ENCODE peak calls at places on chromosomes 7 and 10, in seven cellular contexts. One of them, this sample, is unnamed.

GRCh38 chr10:69352569-69353264 is 64.0 kb downstream of the TACR2 start:
- DNase-seq in heart left ventricle: peak
- DNase-seq in fibroblast of lung: peak
- DNase-seq in A549: no peak
- DNase-seq in GM23248: peak
- DNase-seq in tibial nerve: no peak
- DNase-seq in CD4-positive, CD25-positive, alpha-beta regulatory T cell: no peak
- DNase-seq in this sample: no peak

GRCh38 chr7:2986561-2986960 is 57.1 kb downstream of the CARD11 start:
- DNase-seq in heart left ventricle: no peak
- DNase-seq in tibial nerve: no peak
- DNase-seq in A549: no peak
- DNase-seq in fibroblast of lung: no peak
- DNase-seq in GM23248: no peak
- DNase-seq in CD4-positive, CD25-positive, alpha-beta regulatory T cell: no peak
- DNase-seq in this sample: no peak

GRCh38 chr10:84329094-84329611 is 764 bp downstream of the CCSER2 start:
- DNase-seq in tibial nerve: no peak
- DNase-seq in fibroblast of lung: peak
- DNase-seq in GM23248: peak
- DNase-seq in A549: peak
- DNase-seq in heart left ventricle: no peak
- DNase-seq in CD4-positive, CD25-positive, alpha-beta regulatory T cell: peak
- DNase-seq in this sample: peak

GRCh38 chr10:102426803-102427287 is 5.5 kb downstream of the CUEDC2 start:
- DNase-seq in GM23248: peak
- DNase-seq in tibial nerve: no peak
- DNase-seq in heart left ventricle: no peak
- DNase-seq in fibroblast of lung: peak
- DNase-seq in A549: no peak
- DNase-seq in CD4-positive, CD25-positive, alpha-beta regulatory T cell: no peak
- DNase-seq in this sample: no peak

GRCh38 chr7:128121731-128122576 is 90.7 kb upstream of the LRRC4 start:
- DNase-seq in CD4-positive, CD25-positive, alpha-beta regulatory T cell: no peak
- DNase-seq in fibroblast of lung: no peak
- DNase-seq in A549: no peak
- DNase-seq in tibial nerve: no peak
- DNase-seq in GM23248: peak
- DNase-seq in heart left ventricle: no peak
- DNase-seq in this sample: peak

GRCh38 chr7:129947701-129948100 is 5.1 kb downstream of the UBE2H start:
- DNase-seq in heart left ventricle: no peak
- DNase-seq in CD4-positive, CD25-positive, alpha-beta regulatory T cell: no peak
- DNase-seq in tibial nerve: no peak
- DNase-seq in A549: no peak
- DNase-seq in GM23248: peak
- DNase-seq in fibroblast of lung: peak
- DNase-seq in this sample: no peak

GRCh38 chr7:47087866-47088265 is 494.0 kb downstream of the TNS3 start:
- DNase-seq in A549: peak
- DNase-seq in heart left ventricle: no peak
- DNase-seq in fibroblast of lung: peak
- DNase-seq in tibial nerve: no peak
- DNase-seq in GM23248: peak
- DNase-seq in CD4-positive, CD25-positive, alpha-beta regulatory T cell: no peak
- DNase-seq in this sample: no peak

GRCh38 chr10:128125416-128125943 is 743 bp downstream of the MKI67 start:
- DNase-seq in GM23248: peak
- DNase-seq in CD4-positive, CD25-positive, alpha-beta regulatory T cell: peak
- DNase-seq in heart left ventricle: no peak
- DNase-seq in fibroblast of lung: peak
- DNase-seq in tibial nerve: no peak
- DNase-seq in A549: peak
- DNase-seq in this sample: no peak

GRCh38 chr10:52877453-52877852 is 104.9 kb upstream of the MBL2 start:
- DNase-seq in fibroblast of lung: peak
- DNase-seq in tibial nerve: no peak
- DNase-seq in CD4-positive, CD25-positive, alpha-beta regulatory T cell: no peak
- DNase-seq in heart left ventricle: no peak
- DNase-seq in A549: no peak
- DNase-seq in GM23248: no peak
- DNase-seq in this sample: no peak

GRCh38 chr10:76572021-76572420 is 1065.6 kb downstream of the KCNMA1 start:
- DNase-seq in fibroblast of lung: peak
- DNase-seq in tibial nerve: no peak
- DNase-seq in CD4-positive, CD25-positive, alpha-beta regulatory T cell: no peak
- DNase-seq in heart left ventricle: no peak
- DNase-seq in A549: no peak
- DNase-seq in GM23248: no peak
- DNase-seq in this sample: no peak

GRCh38 chr7:138834583-138834982 is 36.6 kb upstream of the ATP6V0A4 start:
- DNase-seq in tibial nerve: no peak
- DNase-seq in heart left ventricle: no peak
- DNase-seq in A549: no peak
- DNase-seq in GM23248: no peak
- DNase-seq in fibroblast of lung: no peak
- DNase-seq in CD4-positive, CD25-positive, alpha-beta regulatory T cell: no peak
- DNase-seq in this sample: no peak

GRCh38 chr10:32144817-32145688 is 88.8 kb upstream of the KIF5B start:
- DNase-seq in GM23248: no peak
- DNase-seq in CD4-positive, CD25-positive, alpha-beta regulatory T cell: no peak
- DNase-seq in heart left ventricle: no peak
- DNase-seq in tibial nerve: no peak
- DNase-seq in fibroblast of lung: no peak
- DNase-seq in A549: no peak
- DNase-seq in this sample: no peak

GRCh38 chr7:19939746-19940145 is 166.3 kb upstream of the TMEM196 start:
- DNase-seq in CD4-positive, CD25-positive, alpha-beta regulatory T cell: no peak
- DNase-seq in fibroblast of lung: peak
- DNase-seq in A549: peak
- DNase-seq in heart left ventricle: no peak
- DNase-seq in tibial nerve: no peak
- DNase-seq in GM23248: peak
- DNase-seq in this sample: no peak

GRCh38 chr10:118108194-118109026 is 61.7 kb upstream of the RAB11FIP2 start:
- DNase-seq in tibial nerve: no peak
- DNase-seq in GM23248: peak
- DNase-seq in A549: no peak
- DNase-seq in heart left ventricle: no peak
- DNase-seq in fibroblast of lung: peak
- DNase-seq in CD4-positive, CD25-positive, alpha-beta regulatory T cell: no peak
- DNase-seq in this sample: no peak

GRCh38 chr10:34254596-34254995 is 560.5 kb downstream of the PARD3 start:
- DNase-seq in A549: peak
- DNase-seq in heart left ventricle: no peak
- DNase-seq in fibroblast of lung: peak
- DNase-seq in GM23248: peak
- DNase-seq in tibial nerve: no peak
- DNase-seq in CD4-positive, CD25-positive, alpha-beta regulatory T cell: no peak
- DNase-seq in this sample: no peak

GRCh38 chr7:52283399-52283798 is 752.0 kb upstream of the POM121L12 start:
- DNase-seq in A549: no peak
- DNase-seq in fibroblast of lung: no peak
- DNase-seq in tibial nerve: no peak
- DNase-seq in heart left ventricle: no peak
- DNase-seq in CD4-positive, CD25-positive, alpha-beta regulatory T cell: no peak
- DNase-seq in GM23248: no peak
- DNase-seq in this sample: no peak

GRCh38 chr7:156969972-156970420 is 20.5 kb downstream of the NOM1 start:
- DNase-seq in CD4-positive, CD25-positive, alpha-beta regulatory T cell: peak
- DNase-seq in A549: no peak
- DNase-seq in tibial nerve: no peak
- DNase-seq in GM23248: peak
- DNase-seq in heart left ventricle: no peak
- DNase-seq in fibroblast of lung: no peak
- DNase-seq in this sample: no peak

GRCh38 chr10:28924585-28925153 is 247.3 kb downstream of the BAMBI start:
- DNase-seq in GM23248: no peak
- DNase-seq in A549: no peak
- DNase-seq in tibial nerve: no peak
- DNase-seq in CD4-positive, CD25-positive, alpha-beta regulatory T cell: no peak
- DNase-seq in heart left ventricle: no peak
- DNase-seq in fibroblast of lung: no peak
- DNase-seq in this sample: no peak

GRCh38 chr7:44145419-44145968 is 4.4 kb upstream of the MYL7 start:
- DNase-seq in GM23248: no peak
- DNase-seq in tibial nerve: no peak
- DNase-seq in A549: no peak
- DNase-seq in CD4-positive, CD25-positive, alpha-beta regulatory T cell: peak
- DNase-seq in heart left ventricle: no peak
- DNase-seq in fibroblast of lung: peak
- DNase-seq in this sample: peak

DNA sequence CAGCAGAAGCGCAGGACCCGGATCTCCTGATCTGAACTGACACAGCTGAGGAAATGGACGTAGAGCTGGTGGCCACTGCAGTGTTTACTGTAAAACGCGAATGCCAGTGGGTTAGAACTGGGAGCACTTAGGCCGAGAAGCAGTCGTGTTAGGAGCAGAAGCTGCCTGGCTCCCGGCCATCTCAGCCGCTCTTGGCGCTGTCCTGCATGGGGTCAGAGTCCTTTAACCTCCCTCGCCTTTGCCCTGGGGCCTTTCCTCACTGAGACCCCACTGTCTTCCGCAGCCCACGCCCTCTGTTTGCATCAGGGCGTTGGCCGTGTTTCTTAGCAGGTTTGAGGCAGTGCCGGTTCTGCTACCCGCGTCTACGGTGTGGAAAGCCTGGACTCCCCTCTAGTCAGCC is 24.6 kb downstream of the DYNC2I1 start:
- DNase-seq in GM23248: no peak
- DNase-seq in A549: no peak
- DNase-seq in heart left ventricle: no peak
- DNase-seq in fibroblast of lung: no peak
- DNase-seq in tibial nerve: no peak
- DNase-seq in CD4-positive, CD25-positive, alpha-beta regulatory T cell: no peak
- DNase-seq in this sample: no peak
- H3K27ac ChIP-seq in GM23248: no peak
- H3K27ac ChIP-seq in A549: no peak
- H3K27ac ChIP-seq in heart left ventricle: no peak
- H3K27ac ChIP-seq in fibroblast of lung: no peak
- H3K27ac ChIP-seq in tibial nerve: no peak
- H3K27ac ChIP-seq in CD4-positive, CD25-positive, alpha-beta regulatory T cell: no peak
- H3K27ac ChIP-seq in this sample: no peak

GRCh38 chr7:151254316-151254715 is 5.8 kb upstream of the SMARCD3 start:
- DNase-seq in GM23248: no peak
- DNase-seq in tibial nerve: no peak
- DNase-seq in CD4-positive, CD25-positive, alpha-beta regulatory T cell: no peak
- DNase-seq in A549: no peak
- DNase-seq in heart left ventricle: peak
- DNase-seq in fibroblast of lung: no peak
- DNase-seq in this sample: peak

GRCh38 chr7:151251926-151252835 is 3.7 kb upstream of the SMARCD3 start:
- DNase-seq in A549: peak
- DNase-seq in GM23248: peak
- DNase-seq in heart left ventricle: peak
- DNase-seq in tibial nerve: peak
- DNase-seq in CD4-positive, CD25-positive, alpha-beta regulatory T cell: no peak
- DNase-seq in fibroblast of lung: peak
- DNase-seq in this sample: peak

GRCh38 chr7:151254851-151255250 is 6.4 kb upstream of the SMARCD3 start:
- DNase-seq in A549: no peak
- DNase-seq in fibroblast of lung: no peak
- DNase-seq in heart left ventricle: peak
- DNase-seq in tibial nerve: no peak
- DNase-seq in GM23248: no peak
- DNase-seq in CD4-positive, CD25-positive, alpha-beta regulatory T cell: no peak
- DNase-seq in this sample: peak

GRCh38 chr7:151251328-151251925 is 2.9 kb upstream of the SMARCD3 start:
- DNase-seq in A549: peak
- DNase-seq in fibroblast of lung: peak
- DNase-seq in tibial nerve: no peak
- DNase-seq in heart left ventricle: no peak
- DNase-seq in GM23248: peak
- DNase-seq in CD4-positive, CD25-positive, alpha-beta regulatory T cell: no peak
- DNase-seq in this sample: peak

GRCh38 chr7:151252961-151253691 is 4.6 kb upstream of the SMARCD3 start:
- DNase-seq in fibroblast of lung: no peak
- DNase-seq in CD4-positive, CD25-positive, alpha-beta regulatory T cell: no peak
- DNase-seq in heart left ventricle: peak
- DNase-seq in A549: no peak
- DNase-seq in GM23248: no peak
- DNase-seq in tibial nerve: no peak
- DNase-seq in this sample: no peak
- H3K27ac ChIP-seq in fibroblast of lung: no peak
- H3K27ac ChIP-seq in CD4-positive, CD25-positive, alpha-beta regulatory T cell: no peak
- H3K27ac ChIP-seq in heart left ventricle: peak
- H3K27ac ChIP-seq in A549: no peak
- H3K27ac ChIP-seq in GM23248: no peak
- H3K27ac ChIP-seq in tibial nerve: peak
- H3K27ac ChIP-seq in this sample: no peak

GRCh38 chr7:142805350-142806020 is 34.7 kb downstream of the PRSS2 start:
- DNase-seq in CD4-positive, CD25-positive, alpha-beta regulatory T cell: peak
- DNase-seq in tibial nerve: no peak
- DNase-seq in fibroblast of lung: no peak
- DNase-seq in heart left ventricle: no peak
- DNase-seq in GM23248: no peak
- DNase-seq in A549: no peak
- DNase-seq in this sample: no peak

GRCh38 chr7:142807855-142808460 is 37.2 kb downstream of the PRSS2 start:
- DNase-seq in tibial nerve: no peak
- DNase-seq in heart left ventricle: no peak
- DNase-seq in CD4-positive, CD25-positive, alpha-beta regulatory T cell: peak
- DNase-seq in A549: no peak
- DNase-seq in GM23248: peak
- DNase-seq in fibroblast of lung: peak
- DNase-seq in this sample: no peak

GRCh38 chr7:142808461-142808801 is 37.7 kb downstream of the PRSS2 start:
- DNase-seq in fibroblast of lung: no peak
- DNase-seq in heart left ventricle: no peak
- DNase-seq in CD4-positive, CD25-positive, alpha-beta regulatory T cell: no peak
- DNase-seq in GM23248: no peak
- DNase-seq in tibial nerve: no peak
- DNase-seq in A549: no peak
- DNase-seq in this sample: no peak

GRCh38 chr7:142806021-142806353 is 35.2 kb downstream of the PRSS2 start:
- DNase-seq in CD4-positive, CD25-positive, alpha-beta regulatory T cell: peak
- DNase-seq in GM23248: no peak
- DNase-seq in heart left ventricle: no peak
- DNase-seq in fibroblast of lung: no peak
- DNase-seq in tibial nerve: no peak
- DNase-seq in A549: no peak
- DNase-seq in this sample: no peak

GRCh38 chr7:142806957-142807356 is 36.2 kb downstream of the PRSS2 start:
- DNase-seq in tibial nerve: no peak
- DNase-seq in heart left ventricle: no peak
- DNase-seq in A549: no peak
- DNase-seq in GM23248: no peak
- DNase-seq in CD4-positive, CD25-positive, alpha-beta regulatory T cell: peak
- DNase-seq in fibroblast of lung: no peak
- DNase-seq in this sample: no peak
- H3K27ac ChIP-seq in tibial nerve: no peak
- H3K27ac ChIP-seq in heart left ventricle: no peak
- H3K27ac ChIP-seq in A549: no peak
- H3K27ac ChIP-seq in GM23248: no peak
- H3K27ac ChIP-seq in CD4-positive, CD25-positive, alpha-beta regulatory T cell: peak
- H3K27ac ChIP-seq in fibroblast of lung: no peak
- H3K27ac ChIP-seq in this sample: no peak

DNA sequence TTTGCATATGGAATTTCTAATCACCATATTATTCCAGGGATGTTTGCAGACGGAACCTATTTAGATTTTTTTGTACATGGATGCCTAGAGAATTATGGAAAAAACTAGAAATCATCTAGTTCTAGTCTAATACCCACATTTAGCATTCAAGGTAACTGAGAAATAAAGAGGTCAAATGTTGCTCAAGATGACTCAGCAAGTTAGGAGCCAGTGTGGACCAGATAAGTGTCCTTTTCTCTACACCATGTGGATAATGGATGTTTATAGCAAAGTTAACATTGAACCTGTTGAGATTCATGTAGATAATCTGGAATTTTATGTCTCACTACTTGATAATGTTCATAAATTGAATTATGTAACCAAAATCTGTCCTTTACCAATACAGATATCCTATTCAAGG is 64.6 kb downstream of the LRRTM3 start:
- DNase-seq in A549: no peak
- DNase-seq in fibroblast of lung: no peak
- DNase-seq in GM23248: no peak
- DNase-seq in heart left ventricle: no peak
- DNase-seq in CD4-positive, CD25-positive, alpha-beta regulatory T cell: no peak
- DNase-seq in tibial nerve: no peak
- DNase-seq in this sample: no peak
- H3K27ac ChIP-seq in A549: no peak
- H3K27ac ChIP-seq in fibroblast of lung: no peak
- H3K27ac ChIP-seq in GM23248: no peak
- H3K27ac ChIP-seq in heart left ventricle: no peak
- H3K27ac ChIP-seq in CD4-positive, CD25-positive, alpha-beta regulatory T cell: no peak
- H3K27ac ChIP-seq in tibial nerve: no peak
- H3K27ac ChIP-seq in this sample: no peak

This sample was measured in right cardiac atrium.